ENCODE peak calls at places on chromosomes 16 and 17, in eight cellular contexts. O is H9; G is mammary epithelial cell; K is heart right ventricle; R is Caco-2; I is sigmoid colon; U is adipocyte; Y is CD4-positive, CD25-positive, alpha-beta regulatory T cell. J is an unnamed sample.

GRCh38 chr17:28811594-28812135 is 30.9 kb downstream of the FAM222B start:
- DNase-seq in K (no peak), O (no peak), U (peak; percentile 42), I (peak; percentile 17), Y (no peak), G (peak; percentile 63), R (no peak), J (no peak)

GRCh38 chr16:19583665-19584300 is 28.3 kb downstream of the VPS35L start:
- DNase-seq in Y (no peak), G (peak; percentile 43), U (peak; percentile 81), O (no peak), R (no peak), K (peak; percentile 23), I (no peak), J (no peak)

GRCh38 chr16:24075929-24076716 is 180.0 kb upstream of the CACNG3 start:
- DNase-seq in O (peak; percentile 41), I (no peak), G (peak; percentile 16), R (no peak), Y (no peak), U (no peak), K (no peak), J (no peak)

GRCh38 chr17:2797632-2798031 is 1.4 kb downstream of the RAP1GAP2 start:
- DNase-seq in R (no peak), G (no peak), K (no peak), O (no peak), U (no peak), I (no peak), Y (no peak), J (no peak)

GRCh38 chr17:15431766-15432165 is 35.7 kb downstream of the CDRT4 start:
- DNase-seq in I (peak; percentile 79), R (no peak), O (no peak), Y (no peak), G (no peak), K (no peak), U (no peak), J (no peak)

GRCh38 chr17:61309857-61310256 is 89.8 kb upstream of the TBX2 start:
- DNase-seq in R (no peak), Y (no peak), K (no peak), U (peak; percentile 51), O (no peak), I (no peak), G (peak; percentile 51), J (no peak)

GRCh38 chr16:89195521-89196171 is 4.7 kb downstream of the SLC22A31 start:
- DNase-seq in G (no peak), U (no peak), I (no peak), R (peak; percentile 56), K (no peak), Y (no peak), O (peak; percentile 25), J (peak; percentile 42)

GRCh38 chr16:88063201-88063773 is 112.1 kb downstream of the BANP start:
- DNase-seq in R (no peak), U (peak; percentile 91), K (peak; percentile 27), O (no peak), I (peak; percentile 81), G (no peak), Y (no peak), J (peak; percentile 66)

GRCh38 chr16:87926246-87927194 is 9.8 kb downstream of the CA5A start:
- DNase-seq in G (no peak), Y (no peak), O (no peak), R (no peak), K (no peak), U (no peak), I (no peak), J (no peak)

GRCh38 chr16:80233097-80233835 is 307.5 kb upstream of the DYNLRB2 start:
- DNase-seq in G (no peak), R (no peak), K (no peak), I (no peak), Y (no peak), U (no peak), O (no peak), J (no peak)

GRCh38 chr17:68011199-68011665 is 15.0 kb upstream of the C17orf58 start:
- DNase-seq in Y (peak; percentile 38), U (peak; percentile 48), O (peak; percentile 90), G (no peak), K (peak; percentile 46), R (no peak), I (no peak), J (peak; percentile 66)

GRCh38 chr17:79515646-79516604 is 94.9 kb downstream of the RBFOX3 start:
- DNase-seq in K (no peak), Y (no peak), I (no peak), G (peak; percentile 1), R (no peak), O (no peak), U (peak; percentile 3), J (no peak)

GRCh38 chr16:11202260-11203091 is 53.5 kb downstream of the SOCS1 start:
- DNase-seq in K (no peak), I (no peak), O (no peak), G (no peak), Y (no peak), U (peak; percentile 25), R (no peak), J (no peak)

GRCh38 chr16:58970775-58971174 is 236.7 kb upstream of the GOT2 start:
- DNase-seq in R (no peak), O (no peak), K (no peak), G (no peak), Y (no peak), I (no peak), U (peak; percentile 42), J (no peak)

GRCh38 chr17:39730095-39730921 is at the start of gene MIEN1:
- DNase-seq in Y (peak; percentile 88), G (peak; percentile 75), U (peak; percentile 96), K (peak; percentile 90), R (peak; percentile 92), I (peak; percentile 95), O (peak; percentile 95), J (peak; percentile 93)

GRCh38 chr16:50744911-50745310 is 3.0 kb downstream of the CYLD start:
- DNase-seq in R (no peak), I (no peak), O (no peak), Y (no peak), K (no peak), G (peak; percentile 51), U (no peak), J (no peak)

DNA sequence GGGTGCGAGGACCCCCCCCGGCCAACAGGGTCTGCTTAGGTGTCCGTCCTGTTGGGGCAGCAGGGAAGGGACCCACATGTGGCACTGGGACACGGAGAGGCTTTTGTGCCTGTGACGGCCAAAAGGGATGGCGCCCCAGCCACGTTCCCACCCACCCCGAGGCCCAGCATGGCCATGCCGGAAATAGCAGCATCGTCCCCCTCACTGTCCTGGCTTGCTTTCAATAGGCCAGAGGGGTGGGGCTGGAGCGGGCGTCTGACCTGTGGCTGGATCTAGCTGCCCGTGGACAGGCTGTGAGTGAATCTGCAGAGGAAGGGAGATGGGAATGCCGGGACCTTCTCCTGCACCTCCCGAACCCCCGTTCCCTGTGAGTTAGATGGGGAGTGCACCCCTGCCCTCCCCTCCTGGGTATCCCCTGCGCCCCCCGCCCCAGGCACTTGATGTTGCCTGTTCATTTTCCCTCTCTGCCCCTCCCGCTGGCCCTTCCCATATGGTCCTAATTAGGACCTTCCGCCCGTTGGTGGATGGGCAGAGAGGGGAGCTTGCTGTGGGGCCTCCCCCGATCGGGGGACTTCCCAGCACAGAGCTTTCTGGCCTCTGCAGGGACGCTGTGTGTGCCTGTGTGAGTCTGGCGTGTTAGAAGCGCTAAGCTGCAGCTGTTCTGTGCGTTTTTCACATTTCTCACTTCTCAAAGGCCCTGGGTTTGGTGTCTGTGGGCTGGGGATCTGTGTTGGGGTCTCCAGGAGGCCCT is 292.8 kb downstream of the SEC14L1 start:
- DNase-seq in K (peak; percentile 78), G (no peak), Y (no peak), O (no peak), U (peak; percentile 86), I (peak; percentile 78), R (no peak), J (no peak)
- H3K4me1 ChIP-seq in K (peaks cover 93% of the 10 kb centered on the region), G (peaks cover 23% of the 10 kb centered on the region), Y (peaks cover 88% of the 10 kb centered on the region), O (peaks cover 12% of the 10 kb centered on the region), U (peaks cover 66% of the 10 kb centered on the region), I (no peaks in the 10 kb centered on the region), R (peaks cover 16% of the 10 kb centered on the region), J (no peaks in the 10 kb centered on the region)

GRCh38 chr17:74118504-74118903 is 85.0 kb upstream of the RPL38 start:
- DNase-seq in Y (no peak), G (no peak), R (peak; percentile 26), U (no peak), I (peak; percentile 32), K (no peak), O (peak; percentile 98), J (no peak)
- H3K27me3 ChIP-seq in Y (no peaks in the 10 kb centered on the region), G (no peaks in the 10 kb centered on the region), R (no peaks in the 10 kb centered on the region), U (peaks cover 41% of the 10 kb centered on the region), I (peaks cover 26% of the 10 kb centered on the region), K (peaks cover 21% of the 10 kb centered on the region), O (no peaks in the 10 kb centered on the region), J (no peaks in the 10 kb centered on the region)

GRCh38 chr17:50047083-50047482 is 8.8 kb upstream of the ITGA3 start:
- DNase-seq in I (no peak), U (no peak), Y (no peak), K (no peak), G (no peak), R (no peak), O (no peak), J (peak; percentile 45)
- H3K4me1 ChIP-seq in I (no peaks in the 10 kb centered on the region), U (peaks cover 22% of the 10 kb centered on the region), Y (no peaks in the 10 kb centered on the region), K (peaks cover 11% of the 10 kb centered on the region), G (peaks cover 87% of the 10 kb centered on the region), R (peaks cover 9% of the 10 kb centered on the region), O (peaks cover 7% of the 10 kb centered on the region), J (no peaks in the 10 kb centered on the region)

GRCh38 chr17:83117594-83117993 is 38.2 kb downstream of the METRNL start:
- DNase-seq in R (no peak), G (no peak), K (no peak), I (no peak), O (no peak), Y (no peak), U (no peak), J (no peak)

GRCh38 chr17:83119987-83120864 is 40.8 kb downstream of the METRNL start:
- DNase-seq in O (no peak), I (no peak), K (no peak), R (no peak), G (peak; percentile 29), U (no peak), Y (no peak), J (peak; percentile 54)

GRCh38 chr17:83116311-83116771 is 36.9 kb downstream of the METRNL start:
- DNase-seq in Y (no peak), G (no peak), U (no peak), I (no peak), R (no peak), O (no peak), K (no peak), J (no peak)

GRCh38 chr17:83116783-83117555 is 37.6 kb downstream of the METRNL start:
- DNase-seq in Y (no peak), O (no peak), R (no peak), G (no peak), U (no peak), K (no peak), I (no peak), J (peak; percentile 33)

DNA sequence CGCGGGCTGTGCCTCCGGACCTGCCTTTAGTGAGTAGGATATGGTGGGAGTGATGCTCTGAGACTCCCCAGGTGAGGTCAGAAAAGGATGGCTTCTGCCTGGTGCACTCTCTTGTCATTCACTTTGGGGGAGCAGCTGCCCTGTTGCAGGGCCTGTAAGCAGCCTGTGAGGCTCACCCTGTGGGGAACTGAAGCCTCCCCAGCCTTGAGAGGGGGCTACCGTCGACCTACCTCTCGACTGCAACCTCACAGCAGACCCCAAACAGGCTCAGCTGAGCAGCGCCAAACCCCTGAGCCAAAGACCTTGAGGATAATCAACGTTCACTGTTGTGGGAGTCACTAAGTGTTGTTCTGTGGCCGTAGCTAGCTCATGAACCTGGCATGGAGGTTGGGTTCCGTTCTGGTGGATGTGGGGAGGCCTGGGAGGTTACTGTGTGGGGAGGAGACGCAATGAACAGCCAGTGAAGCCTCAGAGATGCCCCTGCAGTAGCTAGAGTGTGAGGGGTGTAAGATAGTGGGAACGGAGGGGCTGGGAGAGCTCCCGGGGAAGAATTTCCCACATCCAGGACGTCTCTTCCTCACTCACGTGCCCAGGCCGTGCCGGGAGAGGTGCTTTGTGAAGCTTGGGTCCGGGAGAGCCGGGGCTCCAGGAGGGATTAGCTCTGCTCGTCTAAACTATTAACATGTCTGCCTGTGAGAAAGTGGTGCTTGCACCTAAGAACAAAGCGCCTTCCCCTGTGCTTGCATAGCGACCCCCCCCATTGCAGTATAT is 38.8 kb downstream of the METRNL start:
- DNase-seq in K (no peak), I (no peak), G (no peak), Y (no peak), O (no peak), U (no peak), R (no peak), J (peak; percentile 64)
- H3K27me3 ChIP-seq in K (peaks cover 17% of the 10 kb centered on the region), I (peaks cover 4% of the 10 kb centered on the region), G (no peaks in the 10 kb centered on the region), Y (no peaks in the 10 kb centered on the region), O (peaks cover 9% of the 10 kb centered on the region), U (no peaks in the 10 kb centered on the region), R (no peaks in the 10 kb centered on the region), J (no peaks in the 10 kb centered on the region)

J was measured in aorta.